ENCODE peak calls at places on chromosomes 16 and 17, in four cellular contexts. One of them, this sample, is unnamed.
A peak's percentile ranks its signal among the peaks of the same experiment; 100 is the strongest.

GRCh38 chr16:69712277-69712676 is 14.1 kb downstream of the NQO1 start:
- DNase-seq in heart right ventricle: no peak
- DNase-seq in IMR-90: no peak
- DNase-seq in MM.1S: no peak
- DNase-seq in this sample: no peak

GRCh38 chr17:6654816-6655731 is 3.5 kb downstream of the C17orf100 start:
- DNase-seq in heart right ventricle: no peak
- DNase-seq in IMR-90: no peak
- DNase-seq in MM.1S: no peak
- DNase-seq in this sample: peak; percentile 75

GRCh38 chr16:86862596-86862995 is 284.2 kb downstream of the FOXL1 start:
- DNase-seq in heart right ventricle: peak; percentile 41
- DNase-seq in IMR-90: peak; percentile 11
- DNase-seq in MM.1S: no peak
- DNase-seq in this sample: no peak

GRCh38 chr16:5027575-5028235 is 6.0 kb downstream of the NAGPA start:
- DNase-seq in heart right ventricle: no peak
- DNase-seq in IMR-90: no peak
- DNase-seq in MM.1S: no peak
- DNase-seq in this sample: no peak

GRCh38 chr17:14321980-14322776 is 21.3 kb downstream of the HS3ST3B1 start:
- DNase-seq in heart right ventricle: no peak
- DNase-seq in IMR-90: no peak
- DNase-seq in MM.1S: no peak
- DNase-seq in this sample: no peak

GRCh38 chr16:66566051-66566901 is at the start of gene CMTM1:
- DNase-seq in heart right ventricle: no peak
- DNase-seq in IMR-90: no peak
- DNase-seq in MM.1S: no peak
- DNase-seq in this sample: no peak

GRCh38 chr16:23494188-23494587 is 16.1 kb downstream of the GGA2 start:
- DNase-seq in heart right ventricle: no peak
- DNase-seq in IMR-90: no peak
- DNase-seq in MM.1S: no peak
- DNase-seq in this sample: no peak

GRCh38 chr16:48157794-48158193 is 2.0 kb upstream of the ABCC12 start:
- DNase-seq in heart right ventricle: no peak
- DNase-seq in IMR-90: no peak
- DNase-seq in MM.1S: no peak
- DNase-seq in this sample: no peak

GRCh38 chr17:77233635-77234334 is 93.0 kb downstream of the SEC14L1 start:
- DNase-seq in heart right ventricle: no peak
- DNase-seq in IMR-90: peak; percentile 89
- DNase-seq in MM.1S: peak; percentile 90
- DNase-seq in this sample: no peak

GRCh38 chr16:17963185-17963836 is 373.2 kb downstream of the NPIPA8 start:
- DNase-seq in heart right ventricle: no peak
- DNase-seq in IMR-90: no peak
- DNase-seq in MM.1S: no peak
- DNase-seq in this sample: no peak

GRCh38 chr16:76371441-76371840 is 94.2 kb downstream of the CNTNAP4 start:
- DNase-seq in heart right ventricle: no peak
- DNase-seq in IMR-90: no peak
- DNase-seq in MM.1S: no peak
- DNase-seq in this sample: no peak

GRCh38 chr16:54193656-54194007 is 93.0 kb downstream of the IRX3 start:
- DNase-seq in heart right ventricle: peak; percentile 82
- DNase-seq in IMR-90: peak; percentile 25
- DNase-seq in MM.1S: peak; percentile 50
- DNase-seq in this sample: peak; percentile 78

GRCh38 chr17:53219821-53220220 is 602.9 kb upstream of the KIF2B start:
- DNase-seq in heart right ventricle: no peak
- DNase-seq in IMR-90: no peak
- DNase-seq in MM.1S: no peak
- DNase-seq in this sample: no peak

GRCh38 chr17:53217311-53217710 is 605.4 kb upstream of the KIF2B start:
- DNase-seq in heart right ventricle: no peak
- DNase-seq in IMR-90: no peak
- DNase-seq in MM.1S: no peak
- DNase-seq in this sample: no peak

DNA sequence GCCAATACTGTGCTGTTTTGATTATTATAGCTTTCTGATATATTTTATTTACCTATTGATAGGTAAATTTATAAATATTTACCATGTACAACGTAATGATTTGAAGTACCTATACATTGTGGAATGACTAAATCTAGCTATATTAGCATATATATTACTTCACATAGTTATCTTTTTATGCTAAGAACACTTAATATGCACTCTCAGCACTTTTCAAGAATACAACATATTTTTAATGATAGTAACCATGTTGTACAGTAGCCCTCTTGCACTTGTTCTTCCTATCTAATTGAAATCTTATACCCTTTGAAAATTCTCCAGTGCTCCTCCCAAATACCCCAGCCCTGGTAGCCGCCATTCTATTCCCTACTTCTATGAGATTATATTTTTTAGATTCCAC is 604.0 kb upstream of the KIF2B start:
- DNase-seq in heart right ventricle: no peak
- DNase-seq in IMR-90: no peak
- DNase-seq in MM.1S: no peak
- DNase-seq in this sample: no peak
- H3K9me3 ChIP-seq in heart right ventricle: peaks cover 5% of the 10 kb centered on the region
- H3K9me3 ChIP-seq in IMR-90: peaks cover 2% of the 10 kb centered on the region
- H3K9me3 ChIP-seq in MM.1S: no peaks in the 10 kb centered on the region
- H3K9me3 ChIP-seq in this sample: no peaks in the 10 kb centered on the region

GRCh38 chr16:60748366-60748765 is 1287.9 kb downstream of the CDH8 start:
- DNase-seq in heart right ventricle: no peak
- DNase-seq in IMR-90: no peak
- DNase-seq in MM.1S: no peak
- DNase-seq in this sample: no peak
- H3K9me3 ChIP-seq in heart right ventricle: no peaks in the 10 kb centered on the region
- H3K9me3 ChIP-seq in IMR-90: peaks cover 2% of the 10 kb centered on the region
- H3K9me3 ChIP-seq in MM.1S: no peaks in the 10 kb centered on the region
- H3K9me3 ChIP-seq in this sample: no peaks in the 10 kb centered on the region

GRCh38 chr17:17568772-17569195 is 22.7 kb downstream of the PEMT start:
- DNase-seq in heart right ventricle: peak; percentile 68
- DNase-seq in IMR-90: peak; percentile 36
- DNase-seq in MM.1S: peak; percentile 27
- DNase-seq in this sample: peak; percentile 90
- H3K9me3 ChIP-seq in heart right ventricle: no peaks in the 10 kb centered on the region
- H3K9me3 ChIP-seq in IMR-90: no peaks in the 10 kb centered on the region
- H3K9me3 ChIP-seq in MM.1S: no peaks in the 10 kb centered on the region
- H3K9me3 ChIP-seq in this sample: no peaks in the 10 kb centered on the region

GRCh38 chr17:50688168-50688719 is 19.5 kb downstream of the ANKRD40 start:
- DNase-seq in heart right ventricle: no peak
- DNase-seq in IMR-90: no peak
- DNase-seq in MM.1S: no peak
- DNase-seq in this sample: no peak

GRCh38 chr17:50689251-50689650 is 18.5 kb downstream of the ANKRD40 start:
- DNase-seq in heart right ventricle: no peak
- DNase-seq in IMR-90: peak; percentile 66
- DNase-seq in MM.1S: no peak
- DNase-seq in this sample: no peak

GRCh38 chr17:50691550-50692447 is 15.9 kb downstream of the ANKRD40 start:
- DNase-seq in heart right ventricle: no peak
- DNase-seq in IMR-90: no peak
- DNase-seq in MM.1S: no peak
- DNase-seq in this sample: peak; percentile 82

GRCh38 chr17:50690887-50691549 is 16.7 kb downstream of the ANKRD40 start:
- DNase-seq in heart right ventricle: no peak
- DNase-seq in IMR-90: no peak
- DNase-seq in MM.1S: no peak
- DNase-seq in this sample: peak; percentile 77

GRCh38 chr17:50689956-50690886 is 17.5 kb downstream of the ANKRD40 start:
- DNase-seq in heart right ventricle: no peak
- DNase-seq in IMR-90: no peak
- DNase-seq in MM.1S: no peak
- DNase-seq in this sample: no peak
- H3K9me3 ChIP-seq in heart right ventricle: no peaks in the 10 kb centered on the region
- H3K9me3 ChIP-seq in IMR-90: no peaks in the 10 kb centered on the region
- H3K9me3 ChIP-seq in MM.1S: no peaks in the 10 kb centered on the region
- H3K9me3 ChIP-seq in this sample: no peaks in the 10 kb centered on the region

DNA sequence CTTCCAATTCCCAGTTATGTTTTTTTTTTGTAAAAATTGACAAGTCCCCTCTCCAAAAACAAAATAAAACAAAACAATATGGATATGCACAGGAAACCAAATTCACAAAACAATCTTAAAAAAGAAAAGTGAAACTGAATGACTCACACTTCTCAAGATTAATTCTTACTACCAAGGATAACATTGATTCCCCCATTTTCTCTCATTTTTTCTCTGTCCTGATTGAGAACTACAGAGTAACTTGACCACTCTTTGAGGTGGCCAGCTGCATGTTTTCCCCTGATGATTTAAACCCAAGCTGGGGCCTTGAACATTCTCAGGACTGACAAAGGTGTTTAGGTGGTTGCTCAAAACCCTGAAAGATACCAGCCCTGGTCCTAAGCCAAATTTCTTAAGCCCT is 149.0 kb downstream of the AHSP start:
- DNase-seq in heart right ventricle: no peak
- DNase-seq in IMR-90: no peak
- DNase-seq in MM.1S: peak; percentile 28
- DNase-seq in this sample: no peak
- H3K9me3 ChIP-seq in heart right ventricle: no peaks in the 10 kb centered on the region
- H3K9me3 ChIP-seq in IMR-90: no peaks in the 10 kb centered on the region
- H3K9me3 ChIP-seq in MM.1S: no peaks in the 10 kb centered on the region
- H3K9me3 ChIP-seq in this sample: no peaks in the 10 kb centered on the region

DNA sequence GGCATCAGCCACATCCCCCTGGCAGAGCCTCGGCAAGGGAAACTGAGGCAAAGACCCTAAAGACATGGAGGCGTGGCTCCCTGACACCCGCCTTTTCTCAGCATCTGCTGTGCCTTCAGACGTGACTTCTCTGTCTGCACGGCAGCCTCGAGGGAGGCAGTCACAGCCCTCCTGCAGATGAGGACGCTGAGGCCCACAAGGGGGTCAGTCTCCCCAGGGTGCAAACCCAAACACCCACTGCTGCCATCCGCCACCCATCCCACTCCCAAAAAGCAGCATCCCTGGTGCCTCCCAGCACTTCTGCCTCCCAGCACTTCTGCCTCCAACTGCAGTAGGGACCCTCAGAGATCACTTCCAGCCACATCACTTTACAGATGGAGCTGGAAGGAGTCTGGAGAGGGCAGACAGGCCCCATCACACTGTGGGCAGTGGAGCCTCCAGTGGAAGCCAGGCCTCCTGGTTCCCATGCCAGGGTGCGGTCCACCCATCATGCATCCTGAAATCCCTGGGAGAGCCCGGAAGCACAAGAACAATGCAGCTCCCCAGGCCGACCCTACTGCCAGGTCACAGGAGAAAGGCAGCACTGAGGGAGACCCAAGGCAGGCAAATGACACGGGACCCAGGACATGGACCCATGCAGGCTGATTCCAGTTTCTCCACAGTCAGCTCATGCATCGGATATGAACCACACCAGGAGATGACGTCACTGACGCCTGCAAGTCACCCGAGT is 23.8 kb downstream of the KDM8 start:
- DNase-seq in heart right ventricle: no peak
- DNase-seq in IMR-90: no peak
- DNase-seq in MM.1S: no peak
- DNase-seq in this sample: no peak
- H3K9me3 ChIP-seq in heart right ventricle: no peaks in the 10 kb centered on the region
- H3K9me3 ChIP-seq in IMR-90: no peaks in the 10 kb centered on the region
- H3K9me3 ChIP-seq in MM.1S: no peaks in the 10 kb centered on the region
- H3K9me3 ChIP-seq in this sample: no peaks in the 10 kb centered on the region

DNA sequence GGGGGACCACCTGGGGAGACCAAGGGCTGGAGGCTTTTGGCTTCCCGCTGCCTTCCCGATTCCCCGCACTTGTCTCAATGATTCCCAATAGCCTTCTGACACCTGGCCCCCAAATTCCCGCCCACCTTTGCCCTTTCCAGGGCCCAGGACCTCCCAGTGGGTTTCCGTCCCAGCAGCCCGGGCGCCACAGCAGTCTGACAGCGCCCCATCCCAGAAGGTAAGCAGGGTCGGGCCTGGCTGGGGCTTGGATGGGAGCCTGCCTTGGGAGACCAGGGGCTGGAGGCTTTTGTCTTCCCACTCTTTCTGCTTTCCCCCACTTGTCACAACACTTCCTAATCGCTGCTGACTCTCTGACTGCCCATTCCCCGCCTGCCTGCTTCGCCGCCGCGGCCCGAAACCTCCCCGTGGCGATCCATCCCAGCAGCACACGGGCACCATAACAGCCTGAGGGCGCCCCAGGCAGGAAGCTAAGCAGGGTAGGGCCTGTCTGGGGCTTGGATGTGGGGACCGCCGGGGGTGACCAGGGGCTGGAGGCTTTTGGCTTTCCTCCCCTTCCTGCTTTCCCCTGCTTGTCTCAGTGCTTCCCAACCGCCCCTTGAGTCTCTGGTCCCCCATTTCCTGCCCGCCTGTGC is 2289.3 kb downstream of the TP53TG3F start:
- DNase-seq in heart right ventricle: no peak
- DNase-seq in IMR-90: no peak
- DNase-seq in MM.1S: no peak
- DNase-seq in this sample: no peak
- H3K9me3 ChIP-seq in heart right ventricle: no peaks in the 10 kb centered on the region
- H3K9me3 ChIP-seq in IMR-90: peaks cover 51% of the 10 kb centered on the region
- H3K9me3 ChIP-seq in MM.1S: no peaks in the 10 kb centered on the region
- H3K9me3 ChIP-seq in this sample: no peaks in the 10 kb centered on the region

GRCh38 chr17:8925808-8926207 is 39.7 kb downstream of the PIK3R5 start:
- DNase-seq in heart right ventricle: no peak
- DNase-seq in IMR-90: no peak
- DNase-seq in MM.1S: no peak
- DNase-seq in this sample: no peak
- H3K9me3 ChIP-seq in heart right ventricle: peaks cover 26% of the 10 kb centered on the region
- H3K9me3 ChIP-seq in IMR-90: peaks cover 17% of the 10 kb centered on the region
- H3K9me3 ChIP-seq in MM.1S: no peaks in the 10 kb centered on the region
- H3K9me3 ChIP-seq in this sample: no peaks in the 10 kb centered on the region